ENCODE peak calls at places on chromosomes 1 and 21, in seven cellular contexts. One of them, this sample, is unnamed.

GRCh38 chr1:206705744-206706297 is 21.1 kb downstream of the MAPKAPK2 start:
- DNase-seq in epithelial cell of esophagus: no peak
- DNase-seq in NCI-H1436: no peak
- DNase-seq in EL: no peak
- DNase-seq in fibroblast of gingiva: no peak
- DNase-seq in AG04450: no peak
- DNase-seq in H1: no peak
- DNase-seq in this sample: no peak

GRCh38 chr1:61081637-61082335 is 575 bp upstream of the NFIA start:
- DNase-seq in epithelial cell of esophagus: peak; percentile 54
- DNase-seq in NCI-H1436: no peak
- DNase-seq in EL: peak; percentile 45
- DNase-seq in fibroblast of gingiva: peak; percentile 55
- DNase-seq in AG04450: no peak
- DNase-seq in H1: peak; percentile 69
- DNase-seq in this sample: peak; percentile 69

GRCh38 chr1:210394281-210394798 is 65.6 kb downstream of the HHAT start:
- DNase-seq in epithelial cell of esophagus: no peak
- DNase-seq in NCI-H1436: no peak
- DNase-seq in EL: peak; percentile 48
- DNase-seq in fibroblast of gingiva: no peak
- DNase-seq in AG04450: no peak
- DNase-seq in H1: no peak
- DNase-seq in this sample: peak; percentile 37

GRCh38 chr1:183515002-183515689 is 42.8 kb downstream of the SMG7 start:
- DNase-seq in epithelial cell of esophagus: peak; percentile 93
- DNase-seq in NCI-H1436: no peak
- DNase-seq in EL: peak; percentile 80
- DNase-seq in fibroblast of gingiva: peak; percentile 79
- DNase-seq in AG04450: peak; percentile 58
- DNase-seq in H1: no peak
- DNase-seq in this sample: no peak

GRCh38 chr1:24779689-24780464 is 34.6 kb downstream of the CLIC4 start:
- DNase-seq in epithelial cell of esophagus: no peak
- DNase-seq in NCI-H1436: no peak
- DNase-seq in EL: no peak
- DNase-seq in fibroblast of gingiva: no peak
- DNase-seq in AG04450: no peak
- DNase-seq in H1: no peak
- DNase-seq in this sample: no peak

GRCh38 chr1:110053557-110054428 is 16.7 kb downstream of the ALX3 start:
- DNase-seq in epithelial cell of esophagus: peak; percentile 51
- DNase-seq in NCI-H1436: peak; percentile 32
- DNase-seq in EL: peak; percentile 62
- DNase-seq in fibroblast of gingiva: no peak
- DNase-seq in AG04450: no peak
- DNase-seq in H1: peak; percentile 97
- DNase-seq in this sample: peak; percentile 50

GRCh38 chr1:56439610-56440264 is 139.6 kb downstream of the PLPP3 start:
- DNase-seq in epithelial cell of esophagus: peak; percentile 9
- DNase-seq in NCI-H1436: no peak
- DNase-seq in EL: no peak
- DNase-seq in fibroblast of gingiva: no peak
- DNase-seq in AG04450: no peak
- DNase-seq in H1: no peak
- DNase-seq in this sample: no peak

GRCh38 chr1:97820470-97821188 is 100.2 kb downstream of the DPYD start:
- DNase-seq in epithelial cell of esophagus: peak; percentile 55
- DNase-seq in NCI-H1436: peak; percentile 31
- DNase-seq in EL: peak; percentile 43
- DNase-seq in fibroblast of gingiva: peak; percentile 13
- DNase-seq in AG04450: peak; percentile 6
- DNase-seq in H1: no peak
- DNase-seq in this sample: peak; percentile 33

GRCh38 chr1:169529068-169529642 is 43.4 kb upstream of the SLC19A2 start:
- DNase-seq in epithelial cell of esophagus: peak; percentile 97
- DNase-seq in NCI-H1436: no peak
- DNase-seq in EL: peak; percentile 39
- DNase-seq in fibroblast of gingiva: no peak
- DNase-seq in AG04450: no peak
- DNase-seq in H1: peak; percentile 52
- DNase-seq in this sample: peak; percentile 28

GRCh38 chr1:32200226-32201010 is at the start of gene CCDC28B:
- DNase-seq in epithelial cell of esophagus: peak; percentile 58
- DNase-seq in NCI-H1436: peak; percentile 56
- DNase-seq in EL: peak; percentile 78
- DNase-seq in fibroblast of gingiva: peak; percentile 67
- DNase-seq in AG04450: no peak
- DNase-seq in H1: peak; percentile 82
- DNase-seq in this sample: peak; percentile 70

GRCh38 chr1:47948126-47948525 is 49.1 kb downstream of the TRABD2B start:
- DNase-seq in epithelial cell of esophagus: peak; percentile 34
- DNase-seq in NCI-H1436: no peak
- DNase-seq in EL: no peak
- DNase-seq in fibroblast of gingiva: no peak
- DNase-seq in AG04450: no peak
- DNase-seq in H1: no peak
- DNase-seq in this sample: peak; percentile 36

GRCh38 chr1:55669308-55669707 is 454.1 kb upstream of the USP24 start:
- DNase-seq in epithelial cell of esophagus: peak; percentile 11
- DNase-seq in NCI-H1436: no peak
- DNase-seq in EL: no peak
- DNase-seq in fibroblast of gingiva: peak; percentile 73
- DNase-seq in AG04450: peak; percentile 36
- DNase-seq in H1: no peak
- DNase-seq in this sample: peak; percentile 86

GRCh38 chr1:150148834-150149489 is 754 bp upstream of the PLEKHO1 start:
- DNase-seq in epithelial cell of esophagus: no peak
- DNase-seq in NCI-H1436: no peak
- DNase-seq in EL: peak; percentile 23
- DNase-seq in fibroblast of gingiva: no peak
- DNase-seq in AG04450: no peak
- DNase-seq in H1: no peak
- DNase-seq in this sample: no peak

GRCh38 chr1:223670458-223671159 is 5.1 kb upstream of the CAPN8 start:
- DNase-seq in epithelial cell of esophagus: peak; percentile 63
- DNase-seq in NCI-H1436: peak; percentile 24
- DNase-seq in EL: peak; percentile 42
- DNase-seq in fibroblast of gingiva: no peak
- DNase-seq in AG04450: no peak
- DNase-seq in H1: peak; percentile 64
- DNase-seq in this sample: peak; percentile 82

GRCh38 chr1:60974973-60975372 is 107.4 kb upstream of the NFIA start:
- DNase-seq in epithelial cell of esophagus: no peak
- DNase-seq in NCI-H1436: no peak
- DNase-seq in EL: no peak
- DNase-seq in fibroblast of gingiva: no peak
- DNase-seq in AG04450: no peak
- DNase-seq in H1: no peak
- DNase-seq in this sample: no peak

GRCh38 chr1:167121375-167122120 is 27.7 kb downstream of the STYXL2 start:
- DNase-seq in epithelial cell of esophagus: peak; percentile 61
- DNase-seq in NCI-H1436: peak; percentile 17
- DNase-seq in EL: peak; percentile 53
- DNase-seq in fibroblast of gingiva: peak; percentile 6
- DNase-seq in AG04450: no peak
- DNase-seq in H1: peak; percentile 80
- DNase-seq in this sample: peak; percentile 41

GRCh38 chr1:64834734-64835133 is 89.9 kb downstream of the RAVER2 start:
- DNase-seq in epithelial cell of esophagus: peak; percentile 81
- DNase-seq in NCI-H1436: no peak
- DNase-seq in EL: peak; percentile 45
- DNase-seq in fibroblast of gingiva: no peak
- DNase-seq in AG04450: no peak
- DNase-seq in H1: no peak
- DNase-seq in this sample: no peak

GRCh38 chr1:47444578-47445465 is 7.0 kb downstream of the FOXD2 start:
- DNase-seq in epithelial cell of esophagus: peak; percentile 38
- DNase-seq in NCI-H1436: no peak
- DNase-seq in EL: peak; percentile 33
- DNase-seq in fibroblast of gingiva: no peak
- DNase-seq in AG04450: no peak
- DNase-seq in H1: peak; percentile 77
- DNase-seq in this sample: peak; percentile 55

GRCh38 chr1:67784545-67785186 is 48.6 kb downstream of the GNG12 start:
- DNase-seq in epithelial cell of esophagus: peak; percentile 61
- DNase-seq in NCI-H1436: no peak
- DNase-seq in EL: no peak
- DNase-seq in fibroblast of gingiva: no peak
- DNase-seq in AG04450: no peak
- DNase-seq in H1: no peak
- DNase-seq in this sample: no peak

GRCh38 chr1:167043752-167044488 is 46.3 kb downstream of the GPA33 start:
- DNase-seq in epithelial cell of esophagus: peak; percentile 76
- DNase-seq in NCI-H1436: peak; percentile 94
- DNase-seq in EL: peak; percentile 36
- DNase-seq in fibroblast of gingiva: no peak
- DNase-seq in AG04450: no peak
- DNase-seq in H1: no peak
- DNase-seq in this sample: peak; percentile 49

GRCh38 chr1:207032528-207033017 is at the start of gene C1orf116:
- DNase-seq in epithelial cell of esophagus: peak; percentile 100
- DNase-seq in NCI-H1436: peak; percentile 85
- DNase-seq in EL: no peak
- DNase-seq in fibroblast of gingiva: no peak
- DNase-seq in AG04450: no peak
- DNase-seq in H1: peak; percentile 65
- DNase-seq in this sample: no peak

GRCh38 chr1:53486395-53487026 is 27.3 kb downstream of the DMRTB1 start:
- DNase-seq in epithelial cell of esophagus: no peak
- DNase-seq in NCI-H1436: no peak
- DNase-seq in EL: no peak
- DNase-seq in fibroblast of gingiva: no peak
- DNase-seq in AG04450: no peak
- DNase-seq in H1: no peak
- DNase-seq in this sample: no peak

GRCh38 chr1:37667023-37667769 is 25.1 kb upstream of the CDCA8 start:
- DNase-seq in epithelial cell of esophagus: no peak
- DNase-seq in NCI-H1436: no peak
- DNase-seq in EL: no peak
- DNase-seq in fibroblast of gingiva: peak; percentile 49
- DNase-seq in AG04450: no peak
- DNase-seq in H1: no peak
- DNase-seq in this sample: no peak

GRCh38 chr21:35614412-35614901 is 445.9 kb downstream of the SETD4 start:
- DNase-seq in epithelial cell of esophagus: peak; percentile 96
- DNase-seq in NCI-H1436: no peak
- DNase-seq in EL: peak; percentile 76
- DNase-seq in fibroblast of gingiva: no peak
- DNase-seq in AG04450: no peak
- DNase-seq in H1: no peak
- DNase-seq in this sample: no peak

GRCh38 chr1:5751833-5752714 is 240.2 kb downstream of the NPHP4 start:
- DNase-seq in epithelial cell of esophagus: no peak
- DNase-seq in NCI-H1436: no peak
- DNase-seq in EL: no peak
- DNase-seq in fibroblast of gingiva: no peak
- DNase-seq in AG04450: no peak
- DNase-seq in H1: no peak
- DNase-seq in this sample: no peak

GRCh38 chr1:168161459-168161858 is 17.3 kb upstream of the TIPRL start:
- DNase-seq in epithelial cell of esophagus: no peak
- DNase-seq in NCI-H1436: peak; percentile 12
- DNase-seq in EL: peak; percentile 22
- DNase-seq in fibroblast of gingiva: no peak
- DNase-seq in AG04450: no peak
- DNase-seq in H1: no peak
- DNase-seq in this sample: peak; percentile 64